ENCODE peak calls at places on chromosomes 6 and 20, in ten cellular contexts. O is OCI-LY7, Z is left ventricle myocardium inferior, N is cardiac muscle cell, S is ovary, I is tibial artery, U is spleen, L is GM23338, Y is psoas muscle, W is HCT116. B is an unnamed sample. For H3K4me1, the result is how much of the 10 kb centered on the place peaks cover.

GRCh38 chr6:38713812-38714211 is 1.3 kb upstream of the DNAH8 start:
- DNase-seq in O (no peak), Z (no peak), N (no peak), S (no peak), I (no peak), U (no peak), L (peak), Y (no peak), W (no peak), B (no peak)

GRCh38 chr20:32017711-32018251 is 7.5 kb downstream of the CCM2L start:
- DNase-seq in O (peak), Z (no peak), N (no peak), S (no peak), I (no peak), U (peak), L (peak), Y (no peak), W (peak), B (peak)

GRCh38 chr6:42041131-42042055 is 8.9 kb upstream of the TAF8 start:
- DNase-seq in O (no peak), Z (peak), N (peak), S (no peak), I (peak), U (no peak), L (no peak), Y (no peak), W (no peak), B (no peak)

GRCh38 chr6:127868338-127868737 is 32.5 kb downstream of the THEMIS start:
- DNase-seq in O (no peak), Z (no peak), N (no peak), S (no peak), I (no peak), U (no peak), L (no peak), Y (no peak), W (no peak), B (no peak)

GRCh38 chr6:6057442-6058053 is 50.8 kb upstream of the NRN1 start:
- DNase-seq in O (peak), Z (no peak), N (peak), S (no peak), I (no peak), U (no peak), L (peak), Y (no peak), W (peak), B (no peak)

GRCh38 chr6:33549196-33549595 is 30.9 kb downstream of the BAK1 start:
- DNase-seq in O (no peak), Z (no peak), N (no peak), S (no peak), I (no peak), U (no peak), L (no peak), Y (no peak), W (no peak), B (no peak)

GRCh38 chr6:108667984-108668383 is 107.3 kb downstream of the FOXO3 start:
- DNase-seq in O (no peak), Z (no peak), N (peak), S (no peak), I (no peak), U (no peak), L (peak), Y (no peak), W (no peak), B (no peak)

GRCh38 chr20:3751664-3752385 is 15.7 kb downstream of the ADISSP start:
- DNase-seq in O (no peak), Z (peak), N (no peak), S (no peak), I (no peak), U (no peak), L (peak), Y (peak), W (no peak), B (no peak)

GRCh38 chr20:34112600-34113061 is 588 bp upstream of the EIF2S2 start:
- DNase-seq in O (no peak), Z (no peak), N (peak), S (peak), I (no peak), U (peak), L (peak), Y (no peak), W (no peak), B (peak)

GRCh38 chr6:10355115-10355702 is 59.7 kb downstream of the TFAP2A start:
- DNase-seq in O (no peak), Z (no peak), N (no peak), S (no peak), I (no peak), U (no peak), L (no peak), Y (no peak), W (no peak), B (no peak)

GRCh38 chr20:21315138-21315537 is 12.0 kb downstream of the XRN2 start:
- DNase-seq in O (peak), Z (no peak), N (peak), S (no peak), I (no peak), U (no peak), L (no peak), Y (no peak), W (no peak), B (no peak)

GRCh38 chr6:14880052-14880451 is 365.8 kb upstream of the JARID2 start:
- DNase-seq in O (no peak), Z (no peak), N (no peak), S (no peak), I (no peak), U (no peak), L (no peak), Y (peak), W (no peak), B (no peak)

GRCh38 chr20:32477594-32478512 is 107.3 kb downstream of the NOL4L start:
- DNase-seq in O (no peak), Z (peak), N (no peak), S (no peak), I (no peak), U (peak), L (no peak), Y (no peak), W (no peak), B (no peak)

GRCh38 chr20:58651548-58651822 is 402 bp downstream of the STX16 start:
- DNase-seq in O (peak), Z (no peak), N (no peak), S (no peak), I (no peak), U (no peak), L (peak), Y (no peak), W (no peak), B (no peak)

GRCh38 chr20:43541214-43541613 is 17.6 kb upstream of the SGK2 start:
- DNase-seq in O (no peak), Z (no peak), N (no peak), S (no peak), I (no peak), U (no peak), L (no peak), Y (no peak), W (no peak), B (no peak)

GRCh38 chr6:44005507-44005903 is 121.7 kb downstream of the MRPL14 start:
- DNase-seq in O (no peak), Z (no peak), N (no peak), S (no peak), I (peak), U (no peak), L (no peak), Y (no peak), W (no peak), B (no peak)

GRCh38 chr6:132445201-132445951 is 44.1 kb upstream of the MOXD1 start:
- DNase-seq in O (no peak), Z (no peak), N (peak), S (no peak), I (no peak), U (no peak), L (peak), Y (no peak), W (no peak), B (no peak)

GRCh38 chr6:165889636-165890403 is 226.8 kb upstream of the PDE10A start:
- DNase-seq in O (peak), Z (no peak), N (peak), S (no peak), I (no peak), U (no peak), L (peak), Y (no peak), W (peak), B (no peak)

GRCh38 chr6:6230286-6230685 is 90.2 kb downstream of the F13A1 start:
- DNase-seq in O (peak), Z (no peak), N (no peak), S (no peak), I (no peak), U (no peak), L (no peak), Y (no peak), W (no peak), B (peak)

GRCh38 chr20:57048027-57048869 is 218.2 kb downstream of the BMP7 start:
- DNase-seq in O (peak), Z (no peak), N (peak), S (no peak), I (peak), U (no peak), L (peak), Y (no peak), W (no peak), B (peak)

GRCh38 chr6:83051386-83052172 is 14.1 kb downstream of the UBE3D start:
- DNase-seq in O (no peak), Z (no peak), N (no peak), S (no peak), I (no peak), U (no peak), L (no peak), Y (no peak), W (no peak), B (no peak)

GRCh38 chr6:27812805-27813626 is 99.2 kb downstream of the OR2B2 start:
- DNase-seq in O (peak), Z (no peak), N (no peak), S (no peak), I (no peak), U (no peak), L (peak), Y (no peak), W (no peak), B (no peak)

GRCh38 chr20:41133709-41134361 is 3.5 kb upstream of the PLCG1 start:
- DNase-seq in O (no peak), Z (no peak), N (no peak), S (no peak), I (peak), U (no peak), L (no peak), Y (no peak), W (no peak), B (peak)

GRCh38 chr6:71287038-71287437 is 1.6 kb upstream of the OGFRL1 start:
- DNase-seq in O (peak), Z (no peak), N (no peak), S (no peak), I (no peak), U (peak), L (no peak), Y (no peak), W (no peak), B (no peak)

GRCh38 chr6:107991061-107991460 is 33.1 kb upstream of the SEC63 start:
- DNase-seq in O (no peak), Z (no peak), N (peak), S (no peak), I (no peak), U (no peak), L (no peak), Y (no peak), W (no peak), B (no peak)

GRCh38 chr6:157715766-157716171 is 107.3 kb upstream of the SNX9 start:
- DNase-seq in O (no peak), Z (peak), N (peak), S (peak), I (peak), U (no peak), L (no peak), Y (peak), W (no peak), B (no peak)

GRCh38 chr6:136607932-136608772 is 57.9 kb upstream of the MAP7 start:
- DNase-seq in O (peak), Z (peak), N (peak), S (no peak), I (peak), U (peak), L (peak), Y (peak), W (peak), B (peak)

GRCh38 chr20:40887100-40887499 is 141.5 kb upstream of the TOP1 start:
- DNase-seq in O (no peak), Z (no peak), N (no peak), S (no peak), I (no peak), U (no peak), L (no peak), Y (no peak), W (no peak), B (no peak)

GRCh38 chr6:129494099-129494498 is 215.9 kb downstream of the ARHGAP18 start:
- DNase-seq in O (no peak), Z (no peak), N (no peak), S (no peak), I (no peak), U (no peak), L (no peak), Y (no peak), W (no peak), B (no peak)

GRCh38 chr20:62239278-62239879 is 1.1 kb downstream of the OSBPL2 start:
- DNase-seq in O (no peak), Z (no peak), N (no peak), S (no peak), I (no peak), U (peak), L (no peak), Y (no peak), W (no peak), B (no peak)

GRCh38 chr6:156182356-156182755 is 594.8 kb upstream of the ARID1B start:
- DNase-seq in O (no peak), Z (no peak), N (no peak), S (no peak), I (no peak), U (no peak), L (no peak), Y (no peak), W (no peak), B (no peak)

GRCh38 chr6:24472181-24472580 is 17.2 kb downstream of the GPLD1 start:
- DNase-seq in O (no peak), Z (no peak), N (no peak), S (no peak), I (no peak), U (no peak), L (no peak), Y (no peak), W (no peak), B (no peak)

GRCh38 chr6:40476673-40477072 is 110.5 kb downstream of the LRFN2 start:
- DNase-seq in O (no peak), Z (no peak), N (no peak), S (no peak), I (no peak), U (no peak), L (no peak), Y (no peak), W (no peak), B (no peak)

GRCh38 chr6:21769405-21769851 is 175.9 kb downstream of the SOX4 start:
- DNase-seq in O (no peak), Z (no peak), N (peak), S (no peak), I (no peak), U (no peak), L (peak), Y (no peak), W (no peak), B (peak)

GRCh38 chr20:22491188-22491500 is 93.2 kb downstream of the FOXA2 start:
- DNase-seq in O (no peak), Z (no peak), N (no peak), S (no peak), I (no peak), U (no peak), L (no peak), Y (no peak), W (no peak), B (no peak)

GRCh38 chr20:7742479-7742878 is 197.8 kb downstream of the HAO1 start:
- DNase-seq in O (no peak), Z (no peak), N (peak), S (no peak), I (no peak), U (no peak), L (no peak), Y (no peak), W (no peak), B (peak)

GRCh38 chr6:138945354-138945753 is 42.7 kb downstream of the REPS1 start:
- DNase-seq in O (no peak), Z (no peak), N (no peak), S (no peak), I (no peak), U (no peak), L (peak), Y (no peak), W (no peak), B (no peak)

GRCh38 chr20:34396408-34396807 is 33.3 kb downstream of the ITCH start:
- DNase-seq in O (no peak), Z (no peak), N (no peak), S (no peak), I (no peak), U (no peak), L (no peak), Y (no peak), W (no peak), B (no peak)

GRCh38 chr6:15615837-15616236 is 47.0 kb downstream of the DTNBP1 start:
- DNase-seq in O (no peak), Z (no peak), N (no peak), S (no peak), I (no peak), U (no peak), L (peak), Y (no peak), W (no peak), B (no peak)

GRCh38 chr6:45971287-45971686 is 44.4 kb downstream of the CLIC5 start:
- DNase-seq in O (no peak), Z (no peak), N (no peak), S (no peak), I (no peak), U (no peak), L (no peak), Y (no peak), W (no peak), B (no peak)

GRCh38 chr6:45969883-45970282 is 45.8 kb downstream of the CLIC5 start:
- DNase-seq in O (no peak), Z (no peak), N (no peak), S (no peak), I (no peak), U (no peak), L (no peak), Y (no peak), W (no peak), B (no peak)

GRCh38 chr6:45969026-45969425 is 46.6 kb downstream of the CLIC5 start:
- DNase-seq in O (no peak), Z (no peak), N (no peak), S (no peak), I (no peak), U (no peak), L (no peak), Y (no peak), W (no peak), B (no peak)

GRCh38 chr6:45972795-45973503 is 42.7 kb downstream of the CLIC5 start:
- DNase-seq in O (no peak), Z (no peak), N (no peak), S (no peak), I (no peak), U (no peak), L (no peak), Y (no peak), W (no peak), B (no peak)

GRCh38 chr6:45970326-45970725 is 45.3 kb downstream of the CLIC5 start:
- DNase-seq in O (peak), Z (no peak), N (no peak), S (no peak), I (no peak), U (no peak), L (no peak), Y (no peak), W (no peak), B (no peak)
- H3K4me1 ChIP-seq in O (under half), Z (half or more), N (under half), S (under half), I (under half), U (under half), L (under half), Y (half or more), W (under half), B (under half)

DNA sequence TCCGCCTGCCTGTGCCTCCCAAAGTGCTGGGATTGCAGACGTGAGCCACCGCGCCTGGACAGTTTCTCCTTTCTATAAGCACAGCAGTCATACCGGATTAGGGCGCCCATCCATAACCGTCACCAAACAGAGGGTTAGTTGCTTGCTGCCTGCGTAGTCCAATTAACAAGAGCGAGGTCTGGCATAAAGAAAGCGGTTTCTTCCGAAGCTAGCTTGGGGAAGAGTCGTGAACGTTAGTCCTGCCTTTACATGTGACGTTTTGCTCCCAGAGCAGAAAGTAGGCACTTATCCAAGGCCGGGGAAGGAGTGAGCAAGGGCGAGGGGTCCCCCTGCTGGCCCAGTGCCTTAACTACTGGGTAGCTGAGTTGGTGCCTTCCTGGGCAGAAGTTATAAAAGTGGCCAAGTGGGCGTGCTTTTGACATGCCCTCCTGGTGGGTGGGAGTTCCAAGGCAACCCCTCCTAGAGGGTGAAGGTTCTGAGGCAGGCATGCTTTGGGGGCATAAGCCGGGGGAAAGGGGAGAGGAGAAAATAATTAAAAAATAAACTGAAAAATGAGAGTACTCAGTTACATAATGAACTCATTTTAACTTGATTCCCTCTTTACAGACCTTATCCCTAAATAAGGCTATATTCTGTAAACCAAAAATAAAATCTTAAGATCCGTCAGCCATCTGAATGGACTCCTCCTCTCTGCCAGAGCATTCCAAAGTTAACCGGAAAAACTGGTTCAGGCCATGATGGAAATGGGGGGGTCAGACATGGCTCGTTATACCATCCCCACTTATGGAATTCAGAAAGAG is 88.0 kb downstream of the FAM217A start:
- DNase-seq in O (peak), Z (peak), N (peak), S (peak), I (peak), U (peak), L (peak), Y (peak), W (peak), B (peak)
- H3K4me3 ChIP-seq in O (no peak), Z (peak), N (no peak), S (peak), I (peak), U (peak), L (no peak), Y (peak), W (no peak), B (peak)

DNA sequence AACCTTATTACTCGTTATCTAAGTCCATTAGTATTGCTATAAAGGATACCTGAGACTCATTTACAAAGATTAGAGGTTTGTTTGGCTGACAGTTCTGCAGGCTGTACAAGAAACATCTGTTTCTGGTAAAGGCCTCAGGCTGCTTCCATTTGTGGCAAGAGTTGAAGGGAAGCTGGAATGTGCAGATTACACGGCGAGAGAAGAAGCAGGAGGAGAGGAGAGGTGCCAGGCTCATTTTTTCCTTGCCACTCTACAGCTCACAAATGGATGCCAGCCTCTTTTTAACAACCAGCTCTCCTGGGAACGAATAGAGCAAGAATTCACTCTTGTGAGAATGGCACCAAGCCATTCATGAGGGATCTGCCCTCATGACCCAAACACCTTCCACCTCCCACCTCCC is 14.7 kb downstream of the CAP2 start:
- DNase-seq in O (no peak), Z (no peak), N (no peak), S (no peak), I (no peak), U (no peak), L (no peak), Y (no peak), W (no peak), B (no peak)
- H3K27ac ChIP-seq in O (no peak), Z (peak), N (peak), S (no peak), I (no peak), U (no peak), L (no peak), Y (peak), W (no peak), B (no peak)

GRCh38 chr6:167115054-167115453 is 7.8 kb upstream of the CCR6 start:
- DNase-seq in O (peak), Z (no peak), N (no peak), S (no peak), I (no peak), U (no peak), L (peak), Y (no peak), W (no peak), B (no peak)
- H3K4me1 ChIP-seq in O (half or more), Z (under half), N (under half), S (under half), I (under half), U (under half), L (under half), Y (under half), W (under half), B (under half)

B was measured in SJCRH30.